ENCODE peak calls at places on chromosome 9, in four cellular contexts. M is psoas muscle; I is CD4-positive, alpha-beta T cell; X is left ventricle myocardium inferior. N is an unnamed sample.

GRCh38 chr9:131578016-131578415 is 32.7 kb downstream of the PRRT1B start:
- DNase-seq in M (no peak), I (no peak), X (no peak), N (no peak)

GRCh38 chr9:16275795-16276624 is 594.5 kb downstream of the BNC2 start:
- DNase-seq in M (peak), I (no peak), X (no peak), N (no peak)

GRCh38 chr9:137318976-137319375 is 16.9 kb upstream of the NRARP start:
- DNase-seq in M (no peak), I (no peak), X (peak), N (peak)

GRCh38 chr9:101421653-101422065 is 13.9 kb downstream of the ALDOB start:
- DNase-seq in M (no peak), I (no peak), X (no peak), N (no peak)

GRCh38 chr9:19992556-19992955 is 203.7 kb upstream of the SLC24A2 start:
- DNase-seq in M (no peak), I (no peak), X (no peak), N (no peak)

GRCh38 chr9:89853161-89853560 is 248.3 kb downstream of the GADD45G start:
- DNase-seq in M (no peak), I (no peak), X (no peak), N (peak)

GRCh38 chr9:105296889-105297288 is 52.4 kb downstream of the SLC44A1 start:
- DNase-seq in M (no peak), I (no peak), X (no peak), N (no peak)

GRCh38 chr9:132787748-132788159 is 90.3 kb downstream of the AK8 start:
- DNase-seq in M (no peak), I (no peak), X (no peak), N (no peak)

GRCh38 chr9:132341177-132341840 is 13.5 kb downstream of the SETX start:
- DNase-seq in M (no peak), I (no peak), X (no peak), N (no peak)

GRCh38 chr9:93950619-93951601 is 4.2 kb downstream of the BARX1 start:
- DNase-seq in M (no peak), I (no peak), X (no peak), N (no peak)

GRCh38 chr9:27491164-27491563 is 32.9 kb upstream of the IFNK start:
- DNase-seq in M (no peak), I (no peak), X (no peak), N (no peak)

GRCh38 chr9:88266416-88266815 is 121.8 kb upstream of the SPIN1 start:
- DNase-seq in M (no peak), I (no peak), X (no peak), N (no peak)

GRCh38 chr9:93960221-93960970 is 5.2 kb upstream of the BARX1 start:
- DNase-seq in M (no peak), I (no peak), X (no peak), N (no peak)

GRCh38 chr9:2321523-2322148 is 300.0 kb upstream of the VLDLR start:
- DNase-seq in M (no peak), I (no peak), X (no peak), N (no peak)

GRCh38 chr9:33175633-33176325 is 8.6 kb upstream of the B4GALT1 start:
- DNase-seq in M (no peak), I (no peak), X (no peak), N (no peak)

GRCh38 chr9:132001550-132001949 is 78.1 kb downstream of the MED27 start:
- DNase-seq in M (no peak), I (no peak), X (no peak), N (no peak)

GRCh38 chr9:97880336-97880735 is 27.3 kb downstream of the FOXE1 start:
- DNase-seq in M (no peak), I (no peak), X (no peak), N (no peak)

GRCh38 chr9:105994970-105995369 is 300.6 kb downstream of the TMEM38B start:
- DNase-seq in M (no peak), I (no peak), X (no peak), N (no peak)

GRCh38 chr9:127976943-127977871 is 3.6 kb downstream of the EEIG1 start:
- DNase-seq in M (no peak), I (no peak), X (no peak), N (no peak)

GRCh38 chr9:73437758-73438157 is 286.1 kb downstream of the ANXA1 start:
- DNase-seq in M (no peak), I (no peak), X (no peak), N (no peak)
- H3K27ac ChIP-seq in M (no peak), I (no peak), X (no peak), N (no peak)

GRCh38 chr9:124284940-124285441 is 27.2 kb downstream of the NEK6 start:
- DNase-seq in M (no peak), I (no peak), X (peak), N (no peak)

GRCh38 chr9:124286292-124286931 is 28.7 kb downstream of the NEK6 start:
- DNase-seq in M (no peak), I (no peak), X (no peak), N (no peak)

GRCh38 chr9:124284237-124284831 is 26.6 kb downstream of the NEK6 start:
- DNase-seq in M (no peak), I (no peak), X (peak), N (no peak)

GRCh38 chr9:124285903-124286291 is 28.1 kb downstream of the NEK6 start:
- DNase-seq in M (peak), I (no peak), X (peak), N (peak)

GRCh38 chr9:124285490-124285889 is 27.7 kb downstream of the NEK6 start:
- DNase-seq in M (no peak), I (no peak), X (no peak), N (no peak)
- H3K27ac ChIP-seq in M (peak), I (no peak), X (peak), N (peak)

GRCh38 chr9:22423566-22423965 is 23.1 kb upstream of the DMRTA1 start:
- DNase-seq in M (no peak), I (no peak), X (no peak), N (no peak)
- H3K27ac ChIP-seq in M (no peak), I (no peak), X (no peak), N (no peak)

GRCh38 chr9:38374847-38375571 is 17.5 kb upstream of the ALDH1B1 start:
- DNase-seq in M (no peak), I (no peak), X (no peak), N (no peak)

GRCh38 chr9:38372685-38373619 is 19.6 kb upstream of the ALDH1B1 start:
- DNase-seq in M (no peak), I (no peak), X (no peak), N (no peak)

GRCh38 chr9:38373679-38374078 is 18.8 kb upstream of the ALDH1B1 start:
- DNase-seq in M (no peak), I (no peak), X (no peak), N (no peak)

GRCh38 chr9:38376266-38376665 is 16.2 kb upstream of the ALDH1B1 start:
- DNase-seq in M (no peak), I (no peak), X (no peak), N (no peak)

DNA sequence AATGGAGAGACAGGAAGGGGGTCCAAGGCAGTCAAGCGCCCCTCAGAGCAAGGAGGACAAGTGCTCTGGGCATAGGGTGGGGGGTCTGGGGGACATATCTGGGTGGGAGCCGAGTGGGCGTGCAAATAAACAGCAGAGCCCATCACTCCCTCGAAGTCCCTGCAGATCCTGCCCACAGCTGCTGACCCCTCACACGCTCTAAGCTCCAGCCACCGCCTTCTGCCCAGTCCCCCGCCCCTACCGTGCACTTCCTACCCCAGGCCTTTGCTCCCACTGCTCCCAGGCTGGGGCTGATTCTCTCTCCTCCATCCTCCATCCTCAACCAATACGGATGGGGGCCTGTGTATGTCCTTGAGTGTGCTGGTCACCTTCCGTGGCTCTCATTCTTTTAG is 16.9 kb upstream of the ALDH1B1 start:
- DNase-seq in M (no peak), I (no peak), X (no peak), N (no peak)
- H3K27ac ChIP-seq in M (no peak), I (no peak), X (no peak), N (no peak)

N was measured in spleen.